ENCODE peak calls at places on chromosome 9, in nine cellular contexts. B, W, G, H, Y, Z, T, L and A are unnamed samples.

GRCh38 chr9:137396227-137396626 is 26.7 kb downstream of the EXD3 start:
- DNase-seq in B (peak; percentile 96), W (no peak), G (no peak), H (no peak), Y (no peak), Z (no peak), T (no peak), L (no peak), A (peak; percentile 70)

GRCh38 chr9:100322954-100323536 is 29.7 kb downstream of the TEX10 start:
- DNase-seq in B (peak; percentile 51), W (no peak), G (no peak), H (peak; percentile 14), Y (no peak), Z (no peak), T (no peak), L (no peak), A (peak; percentile 26)

GRCh38 chr9:120378680-120379079 is 201.3 kb downstream of the CDK5RAP2 start:
- DNase-seq in B (peak; percentile 67), W (no peak), G (no peak), H (no peak), Y (no peak), Z (no peak), T (no peak), L (no peak), A (no peak)

GRCh38 chr9:11735391-11735790 is 957.8 kb upstream of the TYRP1 start:
- DNase-seq in B (no peak), W (no peak), G (no peak), H (no peak), Y (no peak), Z (no peak), T (no peak), L (no peak), A (no peak)

GRCh38 chr9:38046669-38047300 is 22.2 kb downstream of the SHB start:
- DNase-seq in B (peak; percentile 69), W (peak; percentile 37), G (no peak), H (no peak), Y (no peak), Z (peak; percentile 85), T (no peak), L (no peak), A (peak; percentile 78)

GRCh38 chr9:37486616-37487544 is 1.1 kb downstream of the POLR1E start:
- DNase-seq in B (peak; percentile 98), W (no peak), G (no peak), H (no peak), Y (no peak), Z (no peak), T (no peak), L (no peak), A (no peak)

GRCh38 chr9:130426883-130427282 is 17.9 kb upstream of the ASS1 start:
- DNase-seq in B (peak; percentile 35), W (peak; percentile 85), G (no peak), H (no peak), Y (no peak), Z (no peak), T (no peak), L (no peak), A (no peak)

GRCh38 chr9:38235244-38235643 is 157.3 kb upstream of the ALDH1B1 start:
- DNase-seq in B (no peak), W (no peak), G (no peak), H (no peak), Y (no peak), Z (no peak), T (no peak), L (no peak), A (no peak)

GRCh38 chr9:97484134-97484533 is 17.3 kb upstream of the TMOD1 start:
- DNase-seq in B (no peak), W (no peak), G (no peak), H (no peak), Y (no peak), Z (no peak), T (no peak), L (no peak), A (no peak)

GRCh38 chr9:84067851-84068250 is 87.2 kb downstream of the RMI1 start:
- DNase-seq in B (no peak), W (no peak), G (no peak), H (no peak), Y (no peak), Z (no peak), T (no peak), L (no peak), A (no peak)

GRCh38 chr9:114227288-114228033 is 72.1 kb downstream of the COL27A1 start:
- DNase-seq in B (no peak), W (no peak), G (no peak), H (no peak), Y (no peak), Z (no peak), T (no peak), L (no peak), A (no peak)

GRCh38 chr9:87546704-87547103 is 49.0 kb downstream of the DAPK1 start:
- DNase-seq in B (no peak), W (no peak), G (no peak), H (no peak), Y (no peak), Z (no peak), T (no peak), L (no peak), A (peak; percentile 25)

GRCh38 chr9:35948901-35949318 is 9.0 kb downstream of the OR2S2 start:
- DNase-seq in B (no peak), W (no peak), G (no peak), H (no peak), Y (no peak), Z (no peak), T (no peak), L (no peak), A (peak; percentile 6)

GRCh38 chr9:93081931-93082330 is 14.1 kb upstream of the CARD19 start:
- DNase-seq in B (peak; percentile 85), W (peak; percentile 5), G (no peak), H (no peak), Y (no peak), Z (no peak), T (no peak), L (no peak), A (no peak)

GRCh38 chr9:68759981-68760673 is 55.1 kb downstream of the PIP5K1B start:
- DNase-seq in B (no peak), W (no peak), G (no peak), H (no peak), Y (no peak), Z (no peak), T (no peak), L (no peak), A (peak; percentile 21)

GRCh38 chr9:33687779-33688178 is 107.6 kb upstream of the PRSS3 start:
- DNase-seq in B (peak; percentile 7), W (no peak), G (no peak), H (no peak), Y (no peak), Z (no peak), T (no peak), L (no peak), A (no peak)

GRCh38 chr9:3751125-3751758 is 225.4 kb upstream of the RFX3 start:
- DNase-seq in B (peak; percentile 10), W (no peak), G (no peak), H (no peak), Y (no peak), Z (no peak), T (no peak), L (no peak), A (peak; percentile 3)

GRCh38 chr9:16870606-16871357 is at the start of gene BNC2:
- DNase-seq in B (peak; percentile 60), W (peak; percentile 87), G (no peak), H (peak; percentile 27), Y (no peak), Z (no peak), T (no peak), L (no peak), A (no peak)

GRCh38 chr9:71690058-71690691 is 78.1 kb downstream of the CEMIP2 start:
- DNase-seq in B (peak; percentile 53), W (no peak), G (no peak), H (no peak), Y (no peak), Z (no peak), T (no peak), L (no peak), A (no peak)

GRCh38 chr9:108724669-108725068 is 131.1 kb downstream of the ACTL7B start:
- DNase-seq in B (no peak), W (no peak), G (no peak), H (no peak), Y (no peak), Z (no peak), T (no peak), L (no peak), A (no peak)

GRCh38 chr9:125785187-125785840 is 38.1 kb downstream of the PBX3 start:
- DNase-seq in B (no peak), W (no peak), G (no peak), H (no peak), Y (no peak), Z (no peak), T (no peak), L (no peak), A (peak; percentile 17)

GRCh38 chr9:78860806-78861475 is 564.0 kb downstream of the PSAT1 start:
- DNase-seq in B (peak; percentile 82), W (no peak), G (no peak), H (no peak), Y (no peak), Z (peak; percentile 42), T (no peak), L (no peak), A (no peak)

GRCh38 chr9:116569111-116569510 is 118.0 kb upstream of the TRIM32 start:
- DNase-seq in B (no peak), W (no peak), G (no peak), H (no peak), Y (no peak), Z (no peak), T (no peak), L (no peak), A (no peak)

GRCh38 chr9:113309204-113309813 is 6.1 kb upstream of the RNF183 start:
- DNase-seq in B (peak; percentile 59), W (no peak), G (peak; percentile 2), H (peak; percentile 11), Y (no peak), Z (no peak), T (no peak), L (no peak), A (peak; percentile 53)

GRCh38 chr9:91489391-91489899 is 65.8 kb upstream of the NFIL3 start:
- DNase-seq in B (peak; percentile 69), W (no peak), G (no peak), H (no peak), Y (no peak), Z (no peak), T (no peak), L (no peak), A (no peak)

GRCh38 chr9:97487880-97488279 is 13.6 kb upstream of the TMOD1 start:
- DNase-seq in B (no peak), W (no peak), G (no peak), H (no peak), Y (no peak), Z (no peak), T (no peak), L (no peak), A (no peak)

GRCh38 chr9:95684516-95684915 is 167.7 kb upstream of the PTCH1 start:
- DNase-seq in B (no peak), W (no peak), G (no peak), H (no peak), Y (no peak), Z (no peak), T (no peak), L (no peak), A (no peak)

GRCh38 chr9:96137666-96138429 is 164.1 kb downstream of the HSD17B3 start:
- DNase-seq in B (peak; percentile 12), W (no peak), G (no peak), H (no peak), Y (no peak), Z (no peak), T (no peak), L (no peak), A (no peak)

GRCh38 chr9:110912701-110913291 is 125.5 kb downstream of the LPAR1 start:
- DNase-seq in B (peak; percentile 80), W (no peak), G (no peak), H (no peak), Y (no peak), Z (no peak), T (no peak), L (no peak), A (no peak)

GRCh38 chr9:27129221-27129620 is 20.2 kb downstream of the TEK start:
- DNase-seq in B (peak; percentile 39), W (no peak), G (no peak), H (no peak), Y (no peak), Z (no peak), T (no peak), L (no peak), A (no peak)

GRCh38 chr9:71766663-71767062 is 1.6 kb downstream of the CEMIP2 start:
- DNase-seq in B (no peak), W (no peak), G (no peak), H (peak; percentile 7), Y (no peak), Z (no peak), T (no peak), L (no peak), A (peak; percentile 87)